ENCODE peak calls at places on chromosomes 2 and 18, in eight cellular contexts. D is T-helper 1 cell; A is RWPE1; X is NCI-H2171 treated with DMSO at 0.1 percent for 48 hours; V is BJ; M is activated T-cell treated with anti-CD3 and anti-CD28 coated beads for 1 hour; W is CD8-positive, alpha-beta T cell; C is HS-27A. Z is an unnamed sample.

GRCh38 chr18:9701604-9702324 is 6.3 kb upstream of the RAB31 start:
- DNase-seq in C (no peak), W (no peak), X (no peak), M (no peak), A (no peak), V (no peak), D (no peak), Z (no peak)

GRCh38 chr18:43949291-43949690 is 672.0 kb upstream of the SYT4 start:
- DNase-seq in V (no peak), W (no peak), X (no peak), M (no peak), A (no peak), D (no peak), C (no peak), Z (no peak)

GRCh38 chr2:70514612-70515055 is 39.0 kb downstream of the TGFA start:
- DNase-seq in X (peak; percentile 85), C (no peak), A (no peak), V (no peak), M (no peak), D (no peak), W (no peak), Z (no peak)

GRCh38 chr18:621181-621580 is 24.4 kb downstream of the CLUL1 start:
- DNase-seq in X (peak; percentile 13), D (no peak), V (no peak), C (no peak), W (no peak), A (no peak), M (no peak), Z (no peak)

GRCh38 chr2:72917138-72917874 is at the start of gene EMX1:
- DNase-seq in V (no peak), A (peak; percentile 74), C (no peak), X (peak; percentile 86), W (peak; percentile 15), M (peak; percentile 24), D (peak; percentile 23), Z (peak; percentile 44)

GRCh38 chr2:7773362-7773973 is 856.3 kb downstream of the RNF144A start:
- DNase-seq in W (no peak), D (peak; percentile 72), X (no peak), M (no peak), A (peak; percentile 17), C (no peak), V (no peak), Z (no peak)

GRCh38 chr18:70991577-70991976 is 702.7 kb downstream of the SOCS6 start:
- DNase-seq in X (no peak), M (no peak), A (no peak), D (no peak), V (no peak), W (no peak), C (no peak), Z (no peak)

GRCh38 chr2:120253021-120253882 is 600 bp downstream of the RALB start:
- DNase-seq in C (no peak), A (peak; percentile 82), V (no peak), X (peak; percentile 60), D (peak; percentile 43), M (peak; percentile 20), W (peak; percentile 18), Z (no peak)

GRCh38 chr18:79644666-79645057 is 34.9 kb upstream of the CTDP1 start:
- DNase-seq in M (no peak), C (no peak), A (no peak), V (no peak), D (no peak), W (no peak), X (peak; percentile 60), Z (no peak)

GRCh38 chr2:232075080-232075479 is 113.6 kb downstream of the DIS3L2 start:
- DNase-seq in D (no peak), V (peak; percentile 2), W (no peak), X (no peak), A (no peak), M (no peak), C (no peak), Z (no peak)

Z was measured in NCI-H446 treated with DMSO at 0.1 percent for 48 hours.